ENCODE peak calls at places on chromosome 11, in ten cellular contexts. T is left ventricle myocardium inferior, U is upper lobe of right lung, W is foreskin fibroblast, F is IMR-90, Q is Calu3, G is thoracic aorta, Y is AG04449, V is pancreas, J is GM12865. X is an unnamed sample.

GRCh38 chr11:100686476-100686875 is 612 bp upstream of the ARHGAP42 start:
- DNase-seq in T (no peak), U (no peak), W (no peak), F (no peak), Q (no peak), G (no peak), Y (no peak), V (no peak), J (no peak), X (no peak)

GRCh38 chr11:95727630-95728029 is 62.0 kb downstream of the FAM76B start:
- DNase-seq in T (no peak), U (no peak), W (no peak), F (no peak), Q (no peak), G (no peak), Y (no peak), V (no peak), J (no peak), X (no peak)

GRCh38 chr11:10405858-10406592 is 49.0 kb upstream of the AMPD3 start:
- DNase-seq in T (peak), U (no peak), W (peak), F (peak), Q (peak), G (peak), Y (peak), V (peak), J (peak), X (peak)

GRCh38 chr11:128965485-128965884 is 22.8 kb upstream of the TP53AIP1 start:
- DNase-seq in T (no peak), U (no peak), W (no peak), F (no peak), Q (no peak), G (no peak), Y (no peak), V (no peak), J (peak), X (no peak)

GRCh38 chr11:92811341-92811740 is 158.1 kb upstream of the MTNR1B start:
- DNase-seq in T (no peak), U (no peak), W (no peak), F (no peak), Q (no peak), G (no peak), Y (peak), V (no peak), J (no peak), X (no peak)

GRCh38 chr11:2139691-2140337 is 625 bp upstream of the IGF2 start:
- DNase-seq in T (no peak), U (no peak), W (no peak), F (no peak), Q (no peak), G (no peak), Y (no peak), V (peak), J (no peak), X (no peak)

GRCh38 chr11:130278745-130279144 is 36.0 kb downstream of the ZBTB44 start:
- DNase-seq in T (no peak), U (no peak), W (no peak), F (peak), Q (no peak), G (no peak), Y (no peak), V (no peak), J (no peak), X (no peak)

GRCh38 chr11:47889714-47890441 is 41.7 kb upstream of the NUP160 start:
- DNase-seq in T (no peak), U (no peak), W (no peak), F (no peak), Q (no peak), G (no peak), Y (no peak), V (no peak), J (no peak), X (no peak)

GRCh38 chr11:16831281-16832192 is 93.1 kb downstream of the C11orf58 start:
- DNase-seq in T (no peak), U (no peak), W (no peak), F (no peak), Q (no peak), G (no peak), Y (no peak), V (no peak), J (no peak), X (no peak)

GRCh38 chr11:85167471-85167870 is 459.7 kb downstream of the DLG2 start:
- DNase-seq in T (no peak), U (no peak), W (no peak), F (no peak), Q (no peak), G (no peak), Y (no peak), V (no peak), J (no peak), X (no peak)

GRCh38 chr11:130622126-130622525 is 173.7 kb downstream of the ADAMTS15 start:
- DNase-seq in T (no peak), U (no peak), W (no peak), F (no peak), Q (no peak), G (no peak), Y (no peak), V (no peak), J (no peak), X (no peak)

GRCh38 chr11:97908354-97908753 is 1112.4 kb upstream of the CNTN5 start:
- DNase-seq in T (no peak), U (no peak), W (no peak), F (no peak), Q (no peak), G (no peak), Y (no peak), V (no peak), J (no peak), X (no peak)

GRCh38 chr11:124277809-124278208 is 21.6 kb downstream of the OR8G5 start:
- DNase-seq in T (no peak), U (no peak), W (no peak), F (no peak), Q (no peak), G (no peak), Y (no peak), V (no peak), J (no peak), X (no peak)

GRCh38 chr11:13040969-13041561 is 31.9 kb downstream of the RASSF10 start:
- DNase-seq in T (no peak), U (no peak), W (no peak), F (no peak), Q (no peak), G (no peak), Y (no peak), V (no peak), J (no peak), X (no peak)

GRCh38 chr11:41459602-41460405 is at the start of gene LRRC4C:
- DNase-seq in T (no peak), U (no peak), W (no peak), F (no peak), Q (no peak), G (no peak), Y (no peak), V (no peak), J (no peak), X (no peak)

GRCh38 chr11:17629113-17629512 is 82.1 kb downstream of the OTOG start:
- DNase-seq in T (no peak), U (no peak), W (no peak), F (no peak), Q (no peak), G (no peak), Y (no peak), V (no peak), J (no peak), X (no peak)

GRCh38 chr11:62088331-62088933 is 35.4 kb upstream of the INCENP start:
- DNase-seq in T (no peak), U (no peak), W (no peak), F (no peak), Q (no peak), G (no peak), Y (no peak), V (no peak), J (no peak), X (no peak)

GRCh38 chr11:43681543-43681942 is 1.0 kb downstream of the HSD17B12 start:
- DNase-seq in T (no peak), U (no peak), W (no peak), F (peak), Q (no peak), G (no peak), Y (no peak), V (no peak), J (no peak), X (peak)

GRCh38 chr11:112931686-112932085 is 29.5 kb upstream of the NCAM1 start:
- DNase-seq in T (no peak), U (no peak), W (no peak), F (no peak), Q (no peak), G (no peak), Y (no peak), V (no peak), J (no peak), X (no peak)

GRCh38 chr11:71334191-71334590 is 81.8 kb upstream of the SHANK2 start:
- DNase-seq in T (no peak), U (peak), W (no peak), F (no peak), Q (no peak), G (no peak), Y (no peak), V (no peak), J (no peak), X (no peak)

GRCh38 chr11:25890626-25891250 is 441.2 kb upstream of the ANO3 start:
- DNase-seq in T (no peak), U (no peak), W (no peak), F (no peak), Q (no peak), G (no peak), Y (no peak), V (no peak), J (no peak), X (no peak)

GRCh38 chr11:118003021-118003423 is 16.8 kb downstream of the IL10RA start:
- DNase-seq in T (no peak), U (no peak), W (no peak), F (no peak), Q (no peak), G (no peak), Y (no peak), V (no peak), J (peak), X (no peak)

GRCh38 chr11:30499940-30500339 is 86.2 kb downstream of the MPPED2 start:
- DNase-seq in T (no peak), U (no peak), W (no peak), F (no peak), Q (no peak), G (no peak), Y (no peak), V (no peak), J (no peak), X (no peak)

GRCh38 chr11:27700351-27701261 is at the start of gene BDNF:
- DNase-seq in T (no peak), U (peak), W (peak), F (peak), Q (peak), G (no peak), Y (no peak), V (no peak), J (peak), X (peak)

GRCh38 chr11:114501901-114502300 is 57.8 kb downstream of the NXPE1 start:
- DNase-seq in T (no peak), U (no peak), W (peak), F (no peak), Q (no peak), G (no peak), Y (no peak), V (no peak), J (no peak), X (no peak)

DNA sequence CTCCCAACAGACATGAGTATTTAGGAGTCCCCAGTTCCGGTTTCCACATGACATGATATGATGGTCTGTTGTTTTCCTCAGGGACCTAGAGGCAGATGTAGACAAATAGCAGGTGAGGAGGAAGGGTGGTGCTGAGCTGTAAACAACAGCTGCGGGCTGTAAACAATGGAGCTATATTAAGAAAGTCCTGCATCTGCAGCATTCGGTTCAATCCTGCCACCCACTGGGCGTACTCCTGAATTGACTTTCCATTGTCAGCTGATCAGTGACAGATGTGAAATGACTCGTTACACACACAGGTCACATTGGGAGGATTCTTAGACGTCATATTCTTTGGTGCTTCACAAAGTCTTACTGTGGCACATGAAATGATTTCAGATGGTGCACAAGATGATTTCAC is 26.8 kb upstream of the RAG1 start:
- DNase-seq in T (peak), U (no peak), W (peak), F (peak), Q (peak), G (no peak), Y (no peak), V (no peak), J (peak), X (peak)
- TF ChIP-seq CTCF in T (peak), U (peak), W (peak), F (peak), Q (peak), G (no peak), Y (peak), V (no peak), J (peak), X (peak)

DNA sequence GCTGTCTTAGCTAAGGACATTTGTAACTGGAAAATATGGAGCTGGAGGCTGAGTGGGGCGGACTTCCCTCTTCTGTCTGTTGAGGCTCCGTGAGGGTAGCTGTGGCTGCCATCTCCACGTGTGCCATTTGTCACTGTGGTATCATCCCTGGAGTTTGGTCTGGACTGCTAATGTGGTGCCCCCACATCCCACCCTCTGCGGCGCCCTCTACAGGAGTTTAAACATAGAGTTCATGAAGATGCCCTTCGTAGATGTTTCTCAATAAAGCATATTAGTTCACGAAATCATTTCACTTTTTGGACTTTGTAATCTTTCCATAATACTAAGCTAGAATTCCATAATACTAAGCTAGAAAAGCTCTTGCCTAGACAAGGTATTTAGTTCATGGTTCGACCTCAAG is 52.4 kb downstream of the TECTA start:
- DNase-seq in T (no peak), U (no peak), W (no peak), F (no peak), Q (no peak), G (no peak), Y (no peak), V (no peak), J (no peak), X (no peak)
- TF ChIP-seq CTCF in T (no peak), U (no peak), W (no peak), F (no peak), Q (no peak), G (no peak), Y (no peak), V (no peak), J (no peak), X (peak)

GRCh38 chr11:105861225-105861624 is 160.8 kb downstream of the MSANTD4 start:
- DNase-seq in T (no peak), U (no peak), W (no peak), F (peak), Q (no peak), G (no peak), Y (no peak), V (no peak), J (no peak), X (no peak)
- TF ChIP-seq CTCF in T (no peak), U (no peak), W (no peak), F (peak), Q (no peak), G (no peak), Y (no peak), V (no peak), J (no peak), X (peak)

GRCh38 chr11:14306481-14306880 is 52.5 kb downstream of the RRAS2 start:
- DNase-seq in T (no peak), U (no peak), W (no peak), F (no peak), Q (no peak), G (no peak), Y (no peak), V (no peak), J (no peak), X (no peak)
- TF ChIP-seq CTCF in T (no peak), U (no peak), W (no peak), F (no peak), Q (no peak), G (no peak), Y (no peak), V (no peak), J (peak), X (peak)

GRCh38 chr11:120228794-120229384 is 11.1 kb upstream of the POU2F3 start:
- DNase-seq in T (no peak), U (no peak), W (no peak), F (no peak), Q (no peak), G (no peak), Y (no peak), V (no peak), J (no peak), X (no peak)
- TF ChIP-seq CTCF in T (no peak), U (peak), W (peak), F (peak), Q (no peak), G (no peak), Y (peak), V (no peak), J (peak), X (peak)

GRCh38 chr11:107017433-107018227 is 646 bp downstream of the GUCY1A2 start:
- DNase-seq in T (peak), U (peak), W (no peak), F (no peak), Q (peak), G (no peak), Y (no peak), V (peak), J (peak), X (no peak)
- TF ChIP-seq CTCF in T (peak), U (peak), W (peak), F (peak), Q (peak), G (no peak), Y (peak), V (peak), J (peak), X (peak)

DNA sequence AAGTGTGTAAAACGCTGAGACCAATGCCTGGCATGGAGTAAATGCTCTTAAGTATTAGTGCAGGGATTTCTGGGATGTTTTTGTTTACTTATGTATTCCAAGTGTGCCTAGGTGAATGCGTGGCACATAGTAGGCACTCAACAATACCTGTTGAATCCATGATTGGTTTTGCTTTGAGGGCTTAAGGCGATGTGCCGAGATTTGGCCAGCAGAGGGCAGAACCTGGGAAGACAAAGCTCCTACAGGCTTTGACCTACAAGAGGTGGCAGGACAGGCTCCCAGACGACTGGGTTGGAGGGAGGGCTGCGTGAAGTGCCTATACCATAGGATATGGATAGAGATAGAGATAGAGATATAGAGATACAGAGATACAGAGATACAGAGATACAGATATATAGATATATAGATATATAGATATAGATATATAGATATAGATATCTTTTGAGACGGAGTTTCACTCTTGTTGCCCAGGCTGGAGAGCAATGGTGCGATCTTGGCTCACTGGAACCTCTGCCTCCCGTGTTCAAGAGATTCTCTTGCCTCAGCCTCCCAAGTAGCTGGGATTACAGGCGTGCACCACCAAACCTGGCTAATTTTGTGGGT is 13.9 kb downstream of the KCNE3 start:
- DNase-seq in T (peak), U (peak), W (peak), F (peak), Q (peak), G (no peak), Y (no peak), V (peak), J (peak), X (peak)
- TF ChIP-seq CTCF in T (peak), U (peak), W (peak), F (peak), Q (peak), G (peak), Y (peak), V (peak), J (peak), X (peak)

X was measured in HFFc6.